ENCODE peak calls at places on chromosome 10, in nine cellular contexts. E is neural progenitor cell, F is right atrium auricular region, N is gastrocnemius medialis, W is body of pancreas, D is mesendoderm, R is cardiac muscle cell, V is OCI-LY7, J is HCT116. L is an unnamed sample.

GRCh38 chr10:35795131-35795819 is 153.2 kb upstream of the FZD8 start:
- DNase-seq in E (no peak), F (peak; percentile 59), N (no peak), W (no peak), D (no peak), R (peak; percentile 19), V (no peak), J (no peak), L (no peak)

GRCh38 chr10:75428434-75429158 is 2.8 kb upstream of the LRMDA start:
- DNase-seq in E (no peak), F (no peak), N (no peak), W (peak; percentile 43), D (no peak), R (no peak), V (no peak), J (no peak), L (no peak)

GRCh38 chr10:61835069-61835908 is 66.2 kb upstream of the ARID5B start:
- DNase-seq in E (peak; percentile 39), F (no peak), N (no peak), W (peak; percentile 45), D (peak; percentile 77), R (peak; percentile 84), V (peak; percentile 44), J (peak; percentile 71), L (peak; percentile 59)

GRCh38 chr10:92305133-92306072 is 14.4 kb downstream of the MARCHF5 start:
- DNase-seq in E (no peak), F (no peak), N (no peak), W (no peak), D (no peak), R (no peak), V (no peak), J (no peak), L (no peak)

GRCh38 chr10:97580421-97581367 is 3.5 kb upstream of the HOGA1 start:
- DNase-seq in E (no peak), F (no peak), N (no peak), W (no peak), D (no peak), R (no peak), V (no peak), J (no peak), L (no peak)

GRCh38 chr10:107576746-107577145 is 412.2 kb upstream of the SORCS1 start:
- DNase-seq in E (no peak), F (no peak), N (no peak), W (peak; percentile 25), D (peak; percentile 12), R (no peak), V (no peak), J (no peak), L (no peak)

GRCh38 chr10:4693967-4694366 is 132.0 kb upstream of the AKR1E2 start:
- DNase-seq in E (no peak), F (no peak), N (no peak), W (no peak), D (no peak), R (no peak), V (no peak), J (no peak), L (no peak)

GRCh38 chr10:91042069-91042468 is 121.2 kb upstream of the ANKRD1 start:
- DNase-seq in E (no peak), F (no peak), N (no peak), W (no peak), D (no peak), R (no peak), V (no peak), J (no peak), L (no peak)

GRCh38 chr10:75647675-75648074 is 216.3 kb downstream of the LRMDA start:
- DNase-seq in E (no peak), F (no peak), N (no peak), W (no peak), D (no peak), R (no peak), V (no peak), J (no peak), L (no peak)

GRCh38 chr10:52541082-52541481 is 227.0 kb downstream of the DKK1 start:
- DNase-seq in E (no peak), F (no peak), N (no peak), W (no peak), D (no peak), R (peak; percentile 43), V (no peak), J (no peak), L (no peak)

GRCh38 chr10:46537309-46537708 is 19.1 kb downstream of the GPRIN2 start:
- DNase-seq in E (peak; percentile 53), F (no peak), N (no peak), W (peak; percentile 5), D (peak; percentile 85), R (no peak), V (no peak), J (no peak), L (no peak)

GRCh38 chr10:2899246-2899645 is 168.1 kb upstream of the PFKP start:
- DNase-seq in E (no peak), F (peak; percentile 54), N (no peak), W (no peak), D (no peak), R (no peak), V (no peak), J (no peak), L (no peak)

GRCh38 chr10:23344251-23344841 is at the start of gene C10orf67:
- DNase-seq in E (peak; percentile 70), F (no peak), N (no peak), W (peak; percentile 23), D (peak; percentile 75), R (peak; percentile 82), V (no peak), J (no peak), L (peak; percentile 40)

GRCh38 chr10:14571866-14572507 is 202.7 kb downstream of the FAM107B start:
- DNase-seq in E (no peak), F (no peak), N (no peak), W (peak; percentile 91), D (no peak), R (peak; percentile 37), V (no peak), J (no peak), L (no peak)

GRCh38 chr10:73655257-73655989 is 406 bp downstream of the SYNPO2L start:
- DNase-seq in E (no peak), F (no peak), N (no peak), W (no peak), D (no peak), R (no peak), V (no peak), J (no peak), L (no peak)

GRCh38 chr10:70191906-70192305 is 21.6 kb upstream of the SAR1A start:
- DNase-seq in E (no peak), F (no peak), N (no peak), W (no peak), D (no peak), R (peak; percentile 95), V (no peak), J (no peak), L (no peak)

GRCh38 chr10:30059209-30060107 is at the start of gene JCAD:
- DNase-seq in E (peak; percentile 90), F (peak; percentile 78), N (peak; percentile 38), W (peak; percentile 81), D (peak; percentile 48), R (peak; percentile 57), V (no peak), J (no peak), L (peak; percentile 85)

GRCh38 chr10:71965623-71966022 is 1.4 kb downstream of the CHST3 start:
- DNase-seq in E (no peak), F (no peak), N (no peak), W (no peak), D (no peak), R (no peak), V (no peak), J (no peak), L (no peak)

GRCh38 chr10:50937230-50937907 is 51.9 kb upstream of the A1CF start:
- DNase-seq in E (peak; percentile 57), F (no peak), N (no peak), W (no peak), D (peak; percentile 53), R (peak; percentile 68), V (no peak), J (peak; percentile 39), L (peak; percentile 36)

GRCh38 chr10:6083523-6084475 is 5.0 kb upstream of the RBM17 start:
- DNase-seq in E (no peak), F (no peak), N (no peak), W (no peak), D (peak; percentile 41), R (peak; percentile 70), V (no peak), J (no peak), L (no peak)

GRCh38 chr10:74855027-74855426 is 28.6 kb downstream of the KAT6B start:
- DNase-seq in E (no peak), F (no peak), N (no peak), W (peak; percentile 73), D (peak; percentile 58), R (no peak), V (peak; percentile 66), J (no peak), L (no peak)

GRCh38 chr10:123570051-123570897 is 95.9 kb upstream of the GPR26 start:
- DNase-seq in E (no peak), F (no peak), N (no peak), W (no peak), D (no peak), R (no peak), V (no peak), J (no peak), L (no peak)

GRCh38 chr10:61404771-61405170 is 48.4 kb downstream of the TMEM26 start:
- DNase-seq in E (no peak), F (no peak), N (no peak), W (no peak), D (no peak), R (peak; percentile 29), V (no peak), J (no peak), L (peak; percentile 64)

GRCh38 chr10:11230706-11231105 is 213.0 kb downstream of the CELF2 start:
- DNase-seq in E (no peak), F (no peak), N (no peak), W (no peak), D (no peak), R (no peak), V (no peak), J (no peak), L (no peak)
- H3K4me3 ChIP-seq in E (no peak overlapping the region), F (no peak overlapping the region), N (no peak overlapping the region), W (no peak overlapping the region), D (no peak overlapping the region), R (no peak overlapping the region), V (no peak overlapping the region), J (no peak overlapping the region), L (no peak overlapping the region)

GRCh38 chr10:44997105-44997748 is 3.5 kb upstream of the ZNF22 start:
- DNase-seq in E (no peak), F (no peak), N (no peak), W (no peak), D (no peak), R (no peak), V (no peak), J (no peak), L (no peak)
- H3K4me1 ChIP-seq in E (peaks cover 18% of the 10 kb centered on the region), F (peaks cover 85% of the 10 kb centered on the region), N (peaks cover 61% of the 10 kb centered on the region), W (peaks cover 81% of the 10 kb centered on the region), D (peaks cover 3% of the 10 kb centered on the region), R (peaks cover 23% of the 10 kb centered on the region), V (peaks cover 32% of the 10 kb centered on the region), J (peaks cover 7% of the 10 kb centered on the region), L (peaks cover 13% of the 10 kb centered on the region)

GRCh38 chr10:34539533-34540315 is 275.4 kb downstream of the PARD3 start:
- DNase-seq in E (no peak), F (no peak), N (no peak), W (no peak), D (no peak), R (peak; percentile 58), V (no peak), J (no peak), L (no peak)
- H3K4me3 ChIP-seq in E (no peak overlapping the region), F (no peak overlapping the region), N (no peak overlapping the region), W (no peak overlapping the region), D (no peak overlapping the region), R (no peak overlapping the region), V (no peak overlapping the region), J (no peak overlapping the region), L (no peak overlapping the region)

GRCh38 chr10:103842605-103843004 is 12.8 kb downstream of the SH3PXD2A start:
- DNase-seq in E (no peak), F (no peak), N (no peak), W (no peak), D (no peak), R (no peak), V (no peak), J (no peak), L (no peak)
- H3K4me1 ChIP-seq in E (peaks cover 21% of the 10 kb centered on the region), F (peaks cover 73% of the 10 kb centered on the region), N (peaks cover 89% of the 10 kb centered on the region), W (peaks cover 56% of the 10 kb centered on the region), D (peaks cover 37% of the 10 kb centered on the region), R (peaks cover 79% of the 10 kb centered on the region), V (peaks cover 27% of the 10 kb centered on the region), J (no peaks in the 10 kb centered on the region), L (no peaks in the 10 kb centered on the region)